ENCODE peak calls at places on chromosomes 12 and 14, in ten cellular contexts. One of them, this sample, is unnamed.

GRCh38 chr14:32081901-32082300 is 4.8 kb downstream of the ARHGAP5 start:
- DNase-seq in Calu3: no peak
- DNase-seq in upper lobe of right lung: no peak
- DNase-seq in epithelial cell of esophagus: no peak
- DNase-seq in MCF 10A: no peak
- DNase-seq in fibroblast of the aortic adventitia: no peak
- DNase-seq in adrenal gland: no peak
- DNase-seq in H9: peak; percentile 28
- DNase-seq in pancreas: no peak
- DNase-seq in neural progenitor cell: peak; percentile 55
- DNase-seq in this sample: peak; percentile 12

GRCh38 chr14:71103662-71104484 is 196.6 kb downstream of the PCNX1 start:
- DNase-seq in Calu3: peak; percentile 46
- DNase-seq in upper lobe of right lung: no peak
- DNase-seq in epithelial cell of esophagus: peak; percentile 71
- DNase-seq in MCF 10A: peak; percentile 72
- DNase-seq in fibroblast of the aortic adventitia: peak; percentile 86
- DNase-seq in adrenal gland: peak; percentile 28
- DNase-seq in H9: no peak
- DNase-seq in pancreas: no peak
- DNase-seq in neural progenitor cell: peak; percentile 60
- DNase-seq in this sample: peak; percentile 22

GRCh38 chr12:87661770-87662402 is 367.3 kb downstream of the C12orf50 start:
- DNase-seq in Calu3: no peak
- DNase-seq in upper lobe of right lung: no peak
- DNase-seq in epithelial cell of esophagus: no peak
- DNase-seq in MCF 10A: no peak
- DNase-seq in fibroblast of the aortic adventitia: peak; percentile 40
- DNase-seq in adrenal gland: no peak
- DNase-seq in H9: no peak
- DNase-seq in pancreas: no peak
- DNase-seq in neural progenitor cell: no peak
- DNase-seq in this sample: no peak

GRCh38 chr14:102050625-102051024 is 36.2 kb downstream of the HSP90AA1 start:
- DNase-seq in Calu3: no peak
- DNase-seq in upper lobe of right lung: no peak
- DNase-seq in epithelial cell of esophagus: no peak
- DNase-seq in MCF 10A: no peak
- DNase-seq in fibroblast of the aortic adventitia: peak; percentile 64
- DNase-seq in adrenal gland: peak; percentile 93
- DNase-seq in H9: no peak
- DNase-seq in pancreas: no peak
- DNase-seq in neural progenitor cell: peak; percentile 30
- DNase-seq in this sample: peak; percentile 42

GRCh38 chr14:92534863-92535654 is 21.5 kb downstream of the RIN3 start:
- DNase-seq in Calu3: no peak
- DNase-seq in upper lobe of right lung: peak; percentile 32
- DNase-seq in epithelial cell of esophagus: no peak
- DNase-seq in MCF 10A: no peak
- DNase-seq in fibroblast of the aortic adventitia: no peak
- DNase-seq in adrenal gland: no peak
- DNase-seq in H9: no peak
- DNase-seq in pancreas: no peak
- DNase-seq in neural progenitor cell: no peak
- DNase-seq in this sample: no peak

GRCh38 chr12:6226002-6226700 is 26.0 kb downstream of the CD9 start:
- DNase-seq in Calu3: no peak
- DNase-seq in upper lobe of right lung: no peak
- DNase-seq in epithelial cell of esophagus: peak; percentile 96
- DNase-seq in MCF 10A: peak; percentile 95
- DNase-seq in fibroblast of the aortic adventitia: peak; percentile 98
- DNase-seq in adrenal gland: peak; percentile 82
- DNase-seq in H9: no peak
- DNase-seq in pancreas: no peak
- DNase-seq in neural progenitor cell: no peak
- DNase-seq in this sample: no peak

GRCh38 chr14:101511199-101511598 is 50.1 kb upstream of the DIO3 start:
- DNase-seq in Calu3: no peak
- DNase-seq in upper lobe of right lung: no peak
- DNase-seq in epithelial cell of esophagus: no peak
- DNase-seq in MCF 10A: no peak
- DNase-seq in fibroblast of the aortic adventitia: no peak
- DNase-seq in adrenal gland: no peak
- DNase-seq in H9: no peak
- DNase-seq in pancreas: no peak
- DNase-seq in neural progenitor cell: no peak
- DNase-seq in this sample: no peak

GRCh38 chr12:2311001-2311778 is 258.4 kb downstream of the CACNA1C start:
- DNase-seq in Calu3: no peak
- DNase-seq in upper lobe of right lung: no peak
- DNase-seq in epithelial cell of esophagus: no peak
- DNase-seq in MCF 10A: no peak
- DNase-seq in fibroblast of the aortic adventitia: peak; percentile 88
- DNase-seq in adrenal gland: no peak
- DNase-seq in H9: no peak
- DNase-seq in pancreas: no peak
- DNase-seq in neural progenitor cell: no peak
- DNase-seq in this sample: no peak

GRCh38 chr14:102131741-102132140 is 8.0 kb upstream of the WDR20 start:
- DNase-seq in Calu3: no peak
- DNase-seq in upper lobe of right lung: no peak
- DNase-seq in epithelial cell of esophagus: peak; percentile 18
- DNase-seq in MCF 10A: no peak
- DNase-seq in fibroblast of the aortic adventitia: no peak
- DNase-seq in adrenal gland: no peak
- DNase-seq in H9: no peak
- DNase-seq in pancreas: no peak
- DNase-seq in neural progenitor cell: no peak
- DNase-seq in this sample: no peak

GRCh38 chr12:18135509-18135908 is 45.5 kb upstream of the RERGL start:
- DNase-seq in Calu3: no peak
- DNase-seq in upper lobe of right lung: no peak
- DNase-seq in epithelial cell of esophagus: no peak
- DNase-seq in MCF 10A: no peak
- DNase-seq in fibroblast of the aortic adventitia: peak; percentile 89
- DNase-seq in adrenal gland: no peak
- DNase-seq in H9: no peak
- DNase-seq in pancreas: no peak
- DNase-seq in neural progenitor cell: no peak
- DNase-seq in this sample: no peak

GRCh38 chr12:2179953-2180736 is 127.4 kb downstream of the CACNA1C start:
- DNase-seq in Calu3: no peak
- DNase-seq in upper lobe of right lung: no peak
- DNase-seq in epithelial cell of esophagus: peak; percentile 27
- DNase-seq in MCF 10A: peak; percentile 94
- DNase-seq in fibroblast of the aortic adventitia: peak; percentile 99
- DNase-seq in adrenal gland: peak; percentile 86
- DNase-seq in H9: no peak
- DNase-seq in pancreas: no peak
- DNase-seq in neural progenitor cell: no peak
- DNase-seq in this sample: no peak

DNA sequence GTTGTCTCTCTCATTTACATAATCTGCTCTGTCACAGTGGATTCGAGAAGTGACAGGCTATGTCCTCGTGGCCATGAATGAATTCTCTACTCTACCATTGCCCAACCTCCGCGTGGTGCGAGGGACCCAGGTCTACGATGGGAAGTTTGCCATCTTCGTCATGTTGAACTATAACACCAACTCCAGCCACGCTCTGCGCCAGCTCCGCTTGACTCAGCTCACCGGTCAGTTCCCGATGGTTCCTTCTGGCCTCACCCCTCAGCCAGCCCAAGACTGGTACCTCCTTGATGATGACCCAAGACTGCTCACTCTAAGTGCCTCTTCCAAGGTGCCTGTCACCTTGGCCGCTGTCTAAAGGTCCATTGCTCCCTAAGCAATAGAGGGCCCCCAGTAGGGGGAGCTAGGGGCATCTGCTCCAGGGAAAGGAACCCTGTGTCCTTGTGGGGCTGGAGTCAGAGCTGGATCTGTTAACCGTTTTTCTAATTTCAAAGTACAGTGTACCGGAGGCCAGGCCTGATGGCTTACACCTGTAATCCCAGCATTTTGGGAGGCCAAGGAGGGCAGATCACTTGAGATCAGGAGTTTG is 5.1 kb downstream of the ERBB3 start:
- DNase-seq in Calu3: peak; percentile 37
- DNase-seq in upper lobe of right lung: no peak
- DNase-seq in epithelial cell of esophagus: peak; percentile 45
- DNase-seq in MCF 10A: peak; percentile 45
- DNase-seq in fibroblast of the aortic adventitia: no peak
- DNase-seq in adrenal gland: no peak
- DNase-seq in H9: peak; percentile 76
- DNase-seq in pancreas: no peak
- DNase-seq in neural progenitor cell: peak; percentile 61
- DNase-seq in this sample: peak; percentile 24
- TF ChIP-seq CTCF in Calu3: peak; percentile 46
- TF ChIP-seq CTCF in upper lobe of right lung: peak; percentile 41
- TF ChIP-seq CTCF in epithelial cell of esophagus: peak; percentile 35
- TF ChIP-seq CTCF in MCF 10A: peak; percentile 27
- TF ChIP-seq CTCF in fibroblast of the aortic adventitia: peak; percentile 31
- TF ChIP-seq CTCF in adrenal gland: peak; percentile 28
- TF ChIP-seq CTCF in H9: peak; percentile 79
- TF ChIP-seq CTCF in pancreas: no peak
- TF ChIP-seq CTCF in neural progenitor cell: peak; percentile 66
- TF ChIP-seq CTCF in this sample: no peak

GRCh38 chr12:124856132-124856841 is 7.4 kb downstream of the SCARB1 start:
- DNase-seq in Calu3: no peak
- DNase-seq in upper lobe of right lung: no peak
- DNase-seq in epithelial cell of esophagus: no peak
- DNase-seq in MCF 10A: no peak
- DNase-seq in fibroblast of the aortic adventitia: no peak
- DNase-seq in adrenal gland: no peak
- DNase-seq in H9: no peak
- DNase-seq in pancreas: no peak
- DNase-seq in neural progenitor cell: no peak
- DNase-seq in this sample: no peak
- TF ChIP-seq CTCF in Calu3: no peak
- TF ChIP-seq CTCF in upper lobe of right lung: peak; percentile 31
- TF ChIP-seq CTCF in epithelial cell of esophagus: no peak
- TF ChIP-seq CTCF in MCF 10A: no peak
- TF ChIP-seq CTCF in fibroblast of the aortic adventitia: no peak
- TF ChIP-seq CTCF in adrenal gland: peak; percentile 54
- TF ChIP-seq CTCF in H9: no peak
- TF ChIP-seq CTCF in pancreas: no peak
- TF ChIP-seq CTCF in neural progenitor cell: no peak
- TF ChIP-seq CTCF in this sample: no peak

GRCh38 chr12:47783821-47784819 is 11.1 kb downstream of the SLC48A1 start:
- DNase-seq in Calu3: no peak
- DNase-seq in upper lobe of right lung: no peak
- DNase-seq in epithelial cell of esophagus: no peak
- DNase-seq in MCF 10A: no peak
- DNase-seq in fibroblast of the aortic adventitia: no peak
- DNase-seq in adrenal gland: no peak
- DNase-seq in H9: no peak
- DNase-seq in pancreas: no peak
- DNase-seq in neural progenitor cell: no peak
- DNase-seq in this sample: no peak

GRCh38 chr12:47786662-47786974 is 13.6 kb downstream of the SLC48A1 start:
- DNase-seq in Calu3: no peak
- DNase-seq in upper lobe of right lung: no peak
- DNase-seq in epithelial cell of esophagus: no peak
- DNase-seq in MCF 10A: no peak
- DNase-seq in fibroblast of the aortic adventitia: no peak
- DNase-seq in adrenal gland: no peak
- DNase-seq in H9: no peak
- DNase-seq in pancreas: no peak
- DNase-seq in neural progenitor cell: no peak
- DNase-seq in this sample: no peak

GRCh38 chr12:47785036-47785886 is 12.2 kb downstream of the SLC48A1 start:
- DNase-seq in Calu3: no peak
- DNase-seq in upper lobe of right lung: no peak
- DNase-seq in epithelial cell of esophagus: no peak
- DNase-seq in MCF 10A: no peak
- DNase-seq in fibroblast of the aortic adventitia: no peak
- DNase-seq in adrenal gland: peak; percentile 87
- DNase-seq in H9: no peak
- DNase-seq in pancreas: no peak
- DNase-seq in neural progenitor cell: no peak
- DNase-seq in this sample: no peak

GRCh38 chr12:47787596-47788319 is 14.7 kb downstream of the SLC48A1 start:
- DNase-seq in Calu3: no peak
- DNase-seq in upper lobe of right lung: no peak
- DNase-seq in epithelial cell of esophagus: no peak
- DNase-seq in MCF 10A: no peak
- DNase-seq in fibroblast of the aortic adventitia: no peak
- DNase-seq in adrenal gland: no peak
- DNase-seq in H9: no peak
- DNase-seq in pancreas: no peak
- DNase-seq in neural progenitor cell: no peak
- DNase-seq in this sample: no peak

GRCh38 chr12:47785887-47786661 is 13.0 kb downstream of the SLC48A1 start:
- DNase-seq in Calu3: no peak
- DNase-seq in upper lobe of right lung: no peak
- DNase-seq in epithelial cell of esophagus: no peak
- DNase-seq in MCF 10A: no peak
- DNase-seq in fibroblast of the aortic adventitia: no peak
- DNase-seq in adrenal gland: no peak
- DNase-seq in H9: no peak
- DNase-seq in pancreas: no peak
- DNase-seq in neural progenitor cell: no peak
- DNase-seq in this sample: no peak
- TF ChIP-seq CTCF in Calu3: no peak
- TF ChIP-seq CTCF in upper lobe of right lung: no peak
- TF ChIP-seq CTCF in epithelial cell of esophagus: no peak
- TF ChIP-seq CTCF in MCF 10A: no peak
- TF ChIP-seq CTCF in fibroblast of the aortic adventitia: no peak
- TF ChIP-seq CTCF in adrenal gland: no peak
- TF ChIP-seq CTCF in H9: no peak
- TF ChIP-seq CTCF in pancreas: no peak
- TF ChIP-seq CTCF in neural progenitor cell: no peak
- TF ChIP-seq CTCF in this sample: no peak

DNA sequence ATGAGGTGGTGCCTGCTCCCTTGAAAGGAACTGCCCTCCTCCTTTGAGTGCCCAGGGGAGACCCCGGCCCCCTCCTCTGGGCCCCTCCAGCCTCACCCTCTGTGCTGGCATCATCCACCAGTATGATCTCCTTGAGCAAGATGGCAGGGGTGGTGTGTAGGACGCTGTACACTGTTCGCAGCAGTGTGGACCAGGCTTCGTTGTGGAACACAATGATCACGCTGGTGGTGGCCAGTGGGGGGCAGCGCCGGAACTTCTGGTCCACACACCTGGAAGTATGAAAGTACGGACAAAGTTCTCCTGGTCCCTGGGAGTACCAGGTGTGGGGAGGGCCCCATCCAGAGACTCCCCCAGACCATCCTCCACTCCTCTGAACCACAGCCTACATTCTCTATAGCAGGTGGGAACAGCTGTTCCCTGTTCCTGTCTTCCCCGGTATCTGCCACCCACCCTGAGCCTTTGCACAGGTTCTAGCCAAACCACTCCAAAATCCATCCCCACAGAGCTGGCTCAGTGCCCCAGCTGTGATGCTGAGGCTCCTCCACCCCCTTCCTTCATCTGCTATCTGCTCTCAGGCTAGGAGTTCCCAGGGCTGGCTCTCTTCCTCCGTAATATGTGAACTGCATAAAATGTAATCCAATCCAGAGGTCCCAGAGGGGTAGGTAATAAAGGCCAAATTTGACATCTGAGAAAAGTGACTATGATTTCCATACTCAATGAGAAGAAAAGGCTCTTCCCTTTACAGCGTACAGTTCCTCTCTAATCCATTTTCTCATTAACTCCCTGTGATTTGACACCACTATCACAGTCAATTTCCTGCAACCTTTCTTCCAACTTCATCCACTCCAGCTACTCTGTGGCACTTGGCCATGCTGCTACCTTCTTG is 13.9 kb downstream of the GALNT6 start:
- DNase-seq in Calu3: no peak
- DNase-seq in upper lobe of right lung: no peak
- DNase-seq in epithelial cell of esophagus: no peak
- DNase-seq in MCF 10A: no peak
- DNase-seq in fibroblast of the aortic adventitia: peak; percentile 60
- DNase-seq in adrenal gland: no peak
- DNase-seq in H9: no peak
- DNase-seq in pancreas: no peak
- DNase-seq in neural progenitor cell: no peak
- DNase-seq in this sample: no peak
- TF ChIP-seq CTCF in Calu3: no peak
- TF ChIP-seq CTCF in upper lobe of right lung: no peak
- TF ChIP-seq CTCF in epithelial cell of esophagus: no peak
- TF ChIP-seq CTCF in MCF 10A: no peak
- TF ChIP-seq CTCF in fibroblast of the aortic adventitia: no peak
- TF ChIP-seq CTCF in adrenal gland: no peak
- TF ChIP-seq CTCF in H9: peak; percentile 44
- TF ChIP-seq CTCF in pancreas: no peak
- TF ChIP-seq CTCF in neural progenitor cell: no peak
- TF ChIP-seq CTCF in this sample: no peak